ENCODE peak calls at places on chromosomes 12 and 14, in five cellular contexts. T is uterus, Z is heart left ventricle, R is K562, F is tibial nerve. S is an unnamed sample. For H3K4me1, the result is how much of the 10 kb centered on the place peaks cover.

GRCh38 chr12:119322324-119322723 is 12.2 kb upstream of the CCDC60 start:
- DNase-seq in T (no peak), Z (no peak), R (no peak), F (no peak), S (no peak)

GRCh38 chr12:51744235-51744634 is 104.3 kb downstream of the FIGNL2 start:
- DNase-seq in T (no peak), Z (no peak), R (no peak), F (no peak), S (no peak)

GRCh38 chr12:67356400-67356799 is 87.2 kb downstream of the CAND1 start:
- DNase-seq in T (no peak), Z (no peak), R (no peak), F (no peak), S (peak)

GRCh38 chr12:46831335-46832083 is 5.7 kb upstream of the SLC38A4 start:
- DNase-seq in T (no peak), Z (peak), R (no peak), F (no peak), S (peak)

GRCh38 chr12:112685321-112685720 is 106.2 kb upstream of the RPH3A start:
- DNase-seq in T (no peak), Z (no peak), R (no peak), F (no peak), S (no peak)

GRCh38 chr12:15688202-15688736 is 100.9 kb downstream of the EPS8 start:
- DNase-seq in T (no peak), Z (peak), R (no peak), F (peak), S (peak)

GRCh38 chr12:41189395-41190251 is 1.5 kb downstream of the PDZRN4 start:
- DNase-seq in T (no peak), Z (no peak), R (no peak), F (peak), S (no peak)

GRCh38 chr12:67534671-67535070 is 113.9 kb upstream of the DYRK2 start:
- DNase-seq in T (peak), Z (no peak), R (no peak), F (no peak), S (no peak)

GRCh38 chr14:85731198-85731597 is 201.3 kb downstream of the FLRT2 start:
- DNase-seq in T (peak), Z (no peak), R (no peak), F (peak), S (peak)

GRCh38 chr14:48274826-48275225 is 599.4 kb upstream of the MDGA2 start:
- DNase-seq in T (no peak), Z (no peak), R (no peak), F (no peak), S (no peak)
- TF ChIP-seq POLR2A in T (no peak), Z (no peak), R (no peak), F (no peak), S (no peak)

GRCh38 chr14:63938198-63939005 is 85.6 kb downstream of the SYNE2 start:
- DNase-seq in T (no peak), Z (no peak), R (no peak), F (no peak), S (no peak)

GRCh38 chr14:63941023-63941422 is 88.2 kb downstream of the SYNE2 start:
- DNase-seq in T (no peak), Z (no peak), R (no peak), F (no peak), S (no peak)

GRCh38 chr14:63939006-63939270 is 86.1 kb downstream of the SYNE2 start:
- DNase-seq in T (no peak), Z (no peak), R (no peak), F (no peak), S (no peak)

DNA sequence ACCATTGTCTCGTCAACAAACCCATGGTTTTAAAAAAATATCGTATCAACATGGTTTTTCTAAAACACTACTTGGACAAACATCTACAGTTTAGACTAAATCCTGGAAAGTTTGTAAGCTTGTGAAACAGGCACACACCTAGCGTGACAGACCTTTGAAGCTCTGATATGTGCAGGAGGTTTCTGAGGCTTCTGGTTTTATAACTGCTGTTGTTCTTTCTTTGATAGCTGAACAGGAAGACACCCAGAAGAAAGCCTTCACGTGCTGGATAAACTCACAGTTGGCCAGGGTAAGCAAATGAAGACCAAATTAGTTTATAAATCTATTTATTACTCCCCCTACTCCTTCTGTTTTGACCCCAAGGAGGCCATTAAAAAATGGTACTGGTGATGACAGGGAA is 87.6 kb downstream of the SYNE2 start:
- DNase-seq in T (no peak), Z (no peak), R (no peak), F (no peak), S (no peak)
- H3K4me1 ChIP-seq in T (under half), Z (under half), R (under half), F (under half), S (under half)

GRCh38 chr12:122979908-122980191 is 631 bp upstream of the ARL6IP4 start:
- DNase-seq in T (no peak), Z (no peak), R (no peak), F (no peak), S (no peak)

GRCh38 chr12:122980192-122981035 is at the start of gene ARL6IP4:
- DNase-seq in T (no peak), Z (peak), R (peak), F (no peak), S (peak)

GRCh38 chr12:122981587-122982493 is 1.4 kb downstream of the ARL6IP4 start:
- DNase-seq in T (no peak), Z (peak), R (no peak), F (no peak), S (no peak)

GRCh38 chr12:122982494-122982850 is 2.0 kb downstream of the ARL6IP4 start:
- DNase-seq in T (no peak), Z (peak), R (no peak), F (no peak), S (peak)

GRCh38 chr12:122981036-122981471 is 573 bp downstream of the ARL6IP4 start:
- DNase-seq in T (no peak), Z (peak), R (peak), F (no peak), S (no peak)
- TF ChIP-seq POLR2A in T (no peak), Z (no peak), R (no peak), F (no peak), S (no peak)

GRCh38 chr12:126474703-126475102 is 1409.5 kb downstream of the AACS start:
- DNase-seq in T (no peak), Z (no peak), R (no peak), F (no peak), S (no peak)
- H3K4me1 ChIP-seq in T (under half), Z (under half), R (under half), F (under half), S (under half)